ENCODE peak calls at places on chromosomes 3 and 15, in seven cellular contexts. One of them, this sample, is unnamed.

GRCh38 chr3:15804553-15805095 is 6.8 kb upstream of the ANKRD28 start:
- DNase-seq in upper lobe of right lung: no peak
- DNase-seq in activated CD4-positive, alpha-beta T cell treated with anti-CD3 and anti-CD28 coated beads for 48 hours: no peak
- DNase-seq in GM20000: peak; percentile 14
- DNase-seq in stimulated activated effector memory CD8-positive, alpha-beta T cell treated with anti-CD3 and anti-CD28 coated beads, Interleukin-12 subunit alpha, Interleukin-12 subunit beta, amount 100 ng/mL, for 72 hours: no peak
- DNase-seq in activated T-helper 1 cell treated with Interleukin-2 at 50 U/mL for 16 hours: no peak
- DNase-seq in KBM-7: peak; percentile 67
- DNase-seq in this sample: no peak

GRCh38 chr3:189646902-189647542 is 15.8 kb downstream of the TP63 start:
- DNase-seq in upper lobe of right lung: no peak
- DNase-seq in activated CD4-positive, alpha-beta T cell treated with anti-CD3 and anti-CD28 coated beads for 48 hours: no peak
- DNase-seq in GM20000: no peak
- DNase-seq in stimulated activated effector memory CD8-positive, alpha-beta T cell treated with anti-CD3 and anti-CD28 coated beads, Interleukin-12 subunit alpha, Interleukin-12 subunit beta, amount 100 ng/mL, for 72 hours: no peak
- DNase-seq in activated T-helper 1 cell treated with Interleukin-2 at 50 U/mL for 16 hours: no peak
- DNase-seq in KBM-7: no peak
- DNase-seq in this sample: no peak

GRCh38 chr15:70235347-70235746 is 137.6 kb upstream of the TLE3 start:
- DNase-seq in upper lobe of right lung: no peak
- DNase-seq in activated CD4-positive, alpha-beta T cell treated with anti-CD3 and anti-CD28 coated beads for 48 hours: no peak
- DNase-seq in GM20000: no peak
- DNase-seq in stimulated activated effector memory CD8-positive, alpha-beta T cell treated with anti-CD3 and anti-CD28 coated beads, Interleukin-12 subunit alpha, Interleukin-12 subunit beta, amount 100 ng/mL, for 72 hours: no peak
- DNase-seq in activated T-helper 1 cell treated with Interleukin-2 at 50 U/mL for 16 hours: no peak
- DNase-seq in KBM-7: no peak
- DNase-seq in this sample: no peak

GRCh38 chr3:69033470-69033869 is 18.7 kb downstream of the TMF1 start:
- DNase-seq in upper lobe of right lung: no peak
- DNase-seq in activated CD4-positive, alpha-beta T cell treated with anti-CD3 and anti-CD28 coated beads for 48 hours: peak; percentile 32
- DNase-seq in GM20000: no peak
- DNase-seq in stimulated activated effector memory CD8-positive, alpha-beta T cell treated with anti-CD3 and anti-CD28 coated beads, Interleukin-12 subunit alpha, Interleukin-12 subunit beta, amount 100 ng/mL, for 72 hours: no peak
- DNase-seq in activated T-helper 1 cell treated with Interleukin-2 at 50 U/mL for 16 hours: no peak
- DNase-seq in KBM-7: no peak
- DNase-seq in this sample: no peak

GRCh38 chr3:186002884-186003472 is 65.2 kb upstream of the TRA2B start:
- DNase-seq in upper lobe of right lung: no peak
- DNase-seq in activated CD4-positive, alpha-beta T cell treated with anti-CD3 and anti-CD28 coated beads for 48 hours: no peak
- DNase-seq in GM20000: no peak
- DNase-seq in stimulated activated effector memory CD8-positive, alpha-beta T cell treated with anti-CD3 and anti-CD28 coated beads, Interleukin-12 subunit alpha, Interleukin-12 subunit beta, amount 100 ng/mL, for 72 hours: no peak
- DNase-seq in activated T-helper 1 cell treated with Interleukin-2 at 50 U/mL for 16 hours: no peak
- DNase-seq in KBM-7: peak; percentile 51
- DNase-seq in this sample: no peak

GRCh38 chr3:113035387-113035982 is 44.7 kb downstream of the GTPBP8 start:
- DNase-seq in upper lobe of right lung: no peak
- DNase-seq in activated CD4-positive, alpha-beta T cell treated with anti-CD3 and anti-CD28 coated beads for 48 hours: peak; percentile 39
- DNase-seq in GM20000: peak; percentile 75
- DNase-seq in stimulated activated effector memory CD8-positive, alpha-beta T cell treated with anti-CD3 and anti-CD28 coated beads, Interleukin-12 subunit alpha, Interleukin-12 subunit beta, amount 100 ng/mL, for 72 hours: no peak
- DNase-seq in activated T-helper 1 cell treated with Interleukin-2 at 50 U/mL for 16 hours: no peak
- DNase-seq in KBM-7: peak; percentile 69
- DNase-seq in this sample: no peak

GRCh38 chr3:128498127-128498626 is 5.2 kb upstream of the GATA2 start:
- DNase-seq in upper lobe of right lung: no peak
- DNase-seq in activated CD4-positive, alpha-beta T cell treated with anti-CD3 and anti-CD28 coated beads for 48 hours: no peak
- DNase-seq in GM20000: no peak
- DNase-seq in stimulated activated effector memory CD8-positive, alpha-beta T cell treated with anti-CD3 and anti-CD28 coated beads, Interleukin-12 subunit alpha, Interleukin-12 subunit beta, amount 100 ng/mL, for 72 hours: no peak
- DNase-seq in activated T-helper 1 cell treated with Interleukin-2 at 50 U/mL for 16 hours: no peak
- DNase-seq in KBM-7: no peak
- DNase-seq in this sample: no peak

GRCh38 chr3:183224581-183224980 is 28.5 kb upstream of the B3GNT5 start:
- DNase-seq in upper lobe of right lung: no peak
- DNase-seq in activated CD4-positive, alpha-beta T cell treated with anti-CD3 and anti-CD28 coated beads for 48 hours: peak; percentile 67
- DNase-seq in GM20000: no peak
- DNase-seq in stimulated activated effector memory CD8-positive, alpha-beta T cell treated with anti-CD3 and anti-CD28 coated beads, Interleukin-12 subunit alpha, Interleukin-12 subunit beta, amount 100 ng/mL, for 72 hours: no peak
- DNase-seq in activated T-helper 1 cell treated with Interleukin-2 at 50 U/mL for 16 hours: no peak
- DNase-seq in KBM-7: no peak
- DNase-seq in this sample: no peak

GRCh38 chr3:14280326-14280725 is 101.7 kb downstream of the LSM3 start:
- DNase-seq in upper lobe of right lung: no peak
- DNase-seq in activated CD4-positive, alpha-beta T cell treated with anti-CD3 and anti-CD28 coated beads for 48 hours: no peak
- DNase-seq in GM20000: no peak
- DNase-seq in stimulated activated effector memory CD8-positive, alpha-beta T cell treated with anti-CD3 and anti-CD28 coated beads, Interleukin-12 subunit alpha, Interleukin-12 subunit beta, amount 100 ng/mL, for 72 hours: no peak
- DNase-seq in activated T-helper 1 cell treated with Interleukin-2 at 50 U/mL for 16 hours: no peak
- DNase-seq in KBM-7: no peak
- DNase-seq in this sample: no peak

GRCh38 chr3:125231895-125232294 is 19.3 kb upstream of the SLC12A8 start:
- DNase-seq in upper lobe of right lung: no peak
- DNase-seq in activated CD4-positive, alpha-beta T cell treated with anti-CD3 and anti-CD28 coated beads for 48 hours: no peak
- DNase-seq in GM20000: no peak
- DNase-seq in stimulated activated effector memory CD8-positive, alpha-beta T cell treated with anti-CD3 and anti-CD28 coated beads, Interleukin-12 subunit alpha, Interleukin-12 subunit beta, amount 100 ng/mL, for 72 hours: no peak
- DNase-seq in activated T-helper 1 cell treated with Interleukin-2 at 50 U/mL for 16 hours: no peak
- DNase-seq in KBM-7: no peak
- DNase-seq in this sample: no peak

GRCh38 chr3:127535106-127535785 is 55.3 kb downstream of the TPRA1 start:
- DNase-seq in upper lobe of right lung: no peak
- DNase-seq in activated CD4-positive, alpha-beta T cell treated with anti-CD3 and anti-CD28 coated beads for 48 hours: no peak
- DNase-seq in GM20000: no peak
- DNase-seq in stimulated activated effector memory CD8-positive, alpha-beta T cell treated with anti-CD3 and anti-CD28 coated beads, Interleukin-12 subunit alpha, Interleukin-12 subunit beta, amount 100 ng/mL, for 72 hours: no peak
- DNase-seq in activated T-helper 1 cell treated with Interleukin-2 at 50 U/mL for 16 hours: no peak
- DNase-seq in KBM-7: no peak
- DNase-seq in this sample: peak; percentile 70

GRCh38 chr3:192825657-192826200 is 91.9 kb downstream of the MB21D2 start:
- DNase-seq in upper lobe of right lung: no peak
- DNase-seq in activated CD4-positive, alpha-beta T cell treated with anti-CD3 and anti-CD28 coated beads for 48 hours: no peak
- DNase-seq in GM20000: no peak
- DNase-seq in stimulated activated effector memory CD8-positive, alpha-beta T cell treated with anti-CD3 and anti-CD28 coated beads, Interleukin-12 subunit alpha, Interleukin-12 subunit beta, amount 100 ng/mL, for 72 hours: no peak
- DNase-seq in activated T-helper 1 cell treated with Interleukin-2 at 50 U/mL for 16 hours: no peak
- DNase-seq in KBM-7: peak; percentile 18
- DNase-seq in this sample: no peak

GRCh38 chr3:11583638-11584046 is 60.1 kb downstream of the VGLL4 start:
- DNase-seq in upper lobe of right lung: no peak
- DNase-seq in activated CD4-positive, alpha-beta T cell treated with anti-CD3 and anti-CD28 coated beads for 48 hours: no peak
- DNase-seq in GM20000: no peak
- DNase-seq in stimulated activated effector memory CD8-positive, alpha-beta T cell treated with anti-CD3 and anti-CD28 coated beads, Interleukin-12 subunit alpha, Interleukin-12 subunit beta, amount 100 ng/mL, for 72 hours: no peak
- DNase-seq in activated T-helper 1 cell treated with Interleukin-2 at 50 U/mL for 16 hours: no peak
- DNase-seq in KBM-7: no peak
- DNase-seq in this sample: no peak

GRCh38 chr3:74789111-74789510 is 174.7 kb upstream of the CNTN3 start:
- DNase-seq in upper lobe of right lung: no peak
- DNase-seq in activated CD4-positive, alpha-beta T cell treated with anti-CD3 and anti-CD28 coated beads for 48 hours: no peak
- DNase-seq in GM20000: no peak
- DNase-seq in stimulated activated effector memory CD8-positive, alpha-beta T cell treated with anti-CD3 and anti-CD28 coated beads, Interleukin-12 subunit alpha, Interleukin-12 subunit beta, amount 100 ng/mL, for 72 hours: no peak
- DNase-seq in activated T-helper 1 cell treated with Interleukin-2 at 50 U/mL for 16 hours: no peak
- DNase-seq in KBM-7: no peak
- DNase-seq in this sample: no peak

GRCh38 chr3:74562528-74563190 is 51.8 kb downstream of the CNTN3 start:
- DNase-seq in upper lobe of right lung: no peak
- DNase-seq in activated CD4-positive, alpha-beta T cell treated with anti-CD3 and anti-CD28 coated beads for 48 hours: no peak
- DNase-seq in GM20000: no peak
- DNase-seq in stimulated activated effector memory CD8-positive, alpha-beta T cell treated with anti-CD3 and anti-CD28 coated beads, Interleukin-12 subunit alpha, Interleukin-12 subunit beta, amount 100 ng/mL, for 72 hours: no peak
- DNase-seq in activated T-helper 1 cell treated with Interleukin-2 at 50 U/mL for 16 hours: no peak
- DNase-seq in KBM-7: no peak
- DNase-seq in this sample: no peak

GRCh38 chr15:75067123-75067854 is 43.9 kb downstream of the PPCDC start:
- DNase-seq in upper lobe of right lung: no peak
- DNase-seq in activated CD4-positive, alpha-beta T cell treated with anti-CD3 and anti-CD28 coated beads for 48 hours: peak; percentile 52
- DNase-seq in GM20000: no peak
- DNase-seq in stimulated activated effector memory CD8-positive, alpha-beta T cell treated with anti-CD3 and anti-CD28 coated beads, Interleukin-12 subunit alpha, Interleukin-12 subunit beta, amount 100 ng/mL, for 72 hours: peak; percentile 31
- DNase-seq in activated T-helper 1 cell treated with Interleukin-2 at 50 U/mL for 16 hours: no peak
- DNase-seq in KBM-7: peak; percentile 71
- DNase-seq in this sample: no peak

GRCh38 chr3:127092776-127093175 is 100.2 kb upstream of the PRR23E start:
- DNase-seq in upper lobe of right lung: peak; percentile 47
- DNase-seq in activated CD4-positive, alpha-beta T cell treated with anti-CD3 and anti-CD28 coated beads for 48 hours: no peak
- DNase-seq in GM20000: no peak
- DNase-seq in stimulated activated effector memory CD8-positive, alpha-beta T cell treated with anti-CD3 and anti-CD28 coated beads, Interleukin-12 subunit alpha, Interleukin-12 subunit beta, amount 100 ng/mL, for 72 hours: no peak
- DNase-seq in activated T-helper 1 cell treated with Interleukin-2 at 50 U/mL for 16 hours: no peak
- DNase-seq in KBM-7: no peak
- DNase-seq in this sample: peak; percentile 71

GRCh38 chr3:174002543-174002942 is 605.0 kb downstream of the NLGN1 start:
- DNase-seq in upper lobe of right lung: no peak
- DNase-seq in activated CD4-positive, alpha-beta T cell treated with anti-CD3 and anti-CD28 coated beads for 48 hours: no peak
- DNase-seq in GM20000: no peak
- DNase-seq in stimulated activated effector memory CD8-positive, alpha-beta T cell treated with anti-CD3 and anti-CD28 coated beads, Interleukin-12 subunit alpha, Interleukin-12 subunit beta, amount 100 ng/mL, for 72 hours: no peak
- DNase-seq in activated T-helper 1 cell treated with Interleukin-2 at 50 U/mL for 16 hours: no peak
- DNase-seq in KBM-7: peak; percentile 2
- DNase-seq in this sample: no peak

GRCh38 chr3:55673764-55674163 is 186.7 kb upstream of the WNT5A start:
- DNase-seq in upper lobe of right lung: no peak
- DNase-seq in activated CD4-positive, alpha-beta T cell treated with anti-CD3 and anti-CD28 coated beads for 48 hours: no peak
- DNase-seq in GM20000: no peak
- DNase-seq in stimulated activated effector memory CD8-positive, alpha-beta T cell treated with anti-CD3 and anti-CD28 coated beads, Interleukin-12 subunit alpha, Interleukin-12 subunit beta, amount 100 ng/mL, for 72 hours: no peak
- DNase-seq in activated T-helper 1 cell treated with Interleukin-2 at 50 U/mL for 16 hours: no peak
- DNase-seq in KBM-7: no peak
- DNase-seq in this sample: no peak

GRCh38 chr3:54374214-54374855 is 252.0 kb downstream of the CACNA2D3 start:
- DNase-seq in upper lobe of right lung: no peak
- DNase-seq in activated CD4-positive, alpha-beta T cell treated with anti-CD3 and anti-CD28 coated beads for 48 hours: peak; percentile 15
- DNase-seq in GM20000: peak; percentile 14
- DNase-seq in stimulated activated effector memory CD8-positive, alpha-beta T cell treated with anti-CD3 and anti-CD28 coated beads, Interleukin-12 subunit alpha, Interleukin-12 subunit beta, amount 100 ng/mL, for 72 hours: no peak
- DNase-seq in activated T-helper 1 cell treated with Interleukin-2 at 50 U/mL for 16 hours: no peak
- DNase-seq in KBM-7: peak; percentile 35
- DNase-seq in this sample: no peak

GRCh38 chr3:122091602-122092006 is 36.4 kb downstream of the CD86 start:
- DNase-seq in upper lobe of right lung: no peak
- DNase-seq in activated CD4-positive, alpha-beta T cell treated with anti-CD3 and anti-CD28 coated beads for 48 hours: no peak
- DNase-seq in GM20000: no peak
- DNase-seq in stimulated activated effector memory CD8-positive, alpha-beta T cell treated with anti-CD3 and anti-CD28 coated beads, Interleukin-12 subunit alpha, Interleukin-12 subunit beta, amount 100 ng/mL, for 72 hours: no peak
- DNase-seq in activated T-helper 1 cell treated with Interleukin-2 at 50 U/mL for 16 hours: no peak
- DNase-seq in KBM-7: peak; percentile 87
- DNase-seq in this sample: no peak

GRCh38 chr3:149628957-149629670 is 28.7 kb downstream of the WWTR1 start:
- DNase-seq in upper lobe of right lung: no peak
- DNase-seq in activated CD4-positive, alpha-beta T cell treated with anti-CD3 and anti-CD28 coated beads for 48 hours: no peak
- DNase-seq in GM20000: no peak
- DNase-seq in stimulated activated effector memory CD8-positive, alpha-beta T cell treated with anti-CD3 and anti-CD28 coated beads, Interleukin-12 subunit alpha, Interleukin-12 subunit beta, amount 100 ng/mL, for 72 hours: no peak
- DNase-seq in activated T-helper 1 cell treated with Interleukin-2 at 50 U/mL for 16 hours: no peak
- DNase-seq in KBM-7: no peak
- DNase-seq in this sample: no peak

GRCh38 chr3:172517859-172518466 is 5.3 kb downstream of the TNFSF10 start:
- DNase-seq in upper lobe of right lung: no peak
- DNase-seq in activated CD4-positive, alpha-beta T cell treated with anti-CD3 and anti-CD28 coated beads for 48 hours: peak; percentile 77
- DNase-seq in GM20000: no peak
- DNase-seq in stimulated activated effector memory CD8-positive, alpha-beta T cell treated with anti-CD3 and anti-CD28 coated beads, Interleukin-12 subunit alpha, Interleukin-12 subunit beta, amount 100 ng/mL, for 72 hours: no peak
- DNase-seq in activated T-helper 1 cell treated with Interleukin-2 at 50 U/mL for 16 hours: no peak
- DNase-seq in KBM-7: peak; percentile 93
- DNase-seq in this sample: no peak

GRCh38 chr3:38457111-38458003 is 3.7 kb downstream of the ACVR2B start:
- DNase-seq in upper lobe of right lung: no peak
- DNase-seq in activated CD4-positive, alpha-beta T cell treated with anti-CD3 and anti-CD28 coated beads for 48 hours: no peak
- DNase-seq in GM20000: peak; percentile 6
- DNase-seq in stimulated activated effector memory CD8-positive, alpha-beta T cell treated with anti-CD3 and anti-CD28 coated beads, Interleukin-12 subunit alpha, Interleukin-12 subunit beta, amount 100 ng/mL, for 72 hours: no peak
- DNase-seq in activated T-helper 1 cell treated with Interleukin-2 at 50 U/mL for 16 hours: no peak
- DNase-seq in KBM-7: no peak
- DNase-seq in this sample: no peak

GRCh38 chr15:51281368-51281967 is 56.9 kb downstream of the CYP19A1 start:
- DNase-seq in upper lobe of right lung: peak; percentile 73
- DNase-seq in activated CD4-positive, alpha-beta T cell treated with anti-CD3 and anti-CD28 coated beads for 48 hours: peak; percentile 36
- DNase-seq in GM20000: peak; percentile 71
- DNase-seq in stimulated activated effector memory CD8-positive, alpha-beta T cell treated with anti-CD3 and anti-CD28 coated beads, Interleukin-12 subunit alpha, Interleukin-12 subunit beta, amount 100 ng/mL, for 72 hours: no peak
- DNase-seq in activated T-helper 1 cell treated with Interleukin-2 at 50 U/mL for 16 hours: no peak
- DNase-seq in KBM-7: peak; percentile 61
- DNase-seq in this sample: peak; percentile 91

GRCh38 chr3:72137865-72138861 is 353.2 kb upstream of the PROK2 start:
- DNase-seq in upper lobe of right lung: no peak
- DNase-seq in activated CD4-positive, alpha-beta T cell treated with anti-CD3 and anti-CD28 coated beads for 48 hours: peak; percentile 68
- DNase-seq in GM20000: no peak
- DNase-seq in stimulated activated effector memory CD8-positive, alpha-beta T cell treated with anti-CD3 and anti-CD28 coated beads, Interleukin-12 subunit alpha, Interleukin-12 subunit beta, amount 100 ng/mL, for 72 hours: no peak
- DNase-seq in activated T-helper 1 cell treated with Interleukin-2 at 50 U/mL for 16 hours: no peak
- DNase-seq in KBM-7: no peak
- DNase-seq in this sample: no peak

GRCh38 chr3:112629425-112629824 is 11.5 kb downstream of the CCDC80 start:
- DNase-seq in upper lobe of right lung: no peak
- DNase-seq in activated CD4-positive, alpha-beta T cell treated with anti-CD3 and anti-CD28 coated beads for 48 hours: peak; percentile 33
- DNase-seq in GM20000: no peak
- DNase-seq in stimulated activated effector memory CD8-positive, alpha-beta T cell treated with anti-CD3 and anti-CD28 coated beads, Interleukin-12 subunit alpha, Interleukin-12 subunit beta, amount 100 ng/mL, for 72 hours: no peak
- DNase-seq in activated T-helper 1 cell treated with Interleukin-2 at 50 U/mL for 16 hours: no peak
- DNase-seq in KBM-7: peak; percentile 15
- DNase-seq in this sample: peak; percentile 88

GRCh38 chr15:69296606-69297005 is 2.1 kb upstream of the PAQR5 start:
- DNase-seq in upper lobe of right lung: peak; percentile 19
- DNase-seq in activated CD4-positive, alpha-beta T cell treated with anti-CD3 and anti-CD28 coated beads for 48 hours: no peak
- DNase-seq in GM20000: no peak
- DNase-seq in stimulated activated effector memory CD8-positive, alpha-beta T cell treated with anti-CD3 and anti-CD28 coated beads, Interleukin-12 subunit alpha, Interleukin-12 subunit beta, amount 100 ng/mL, for 72 hours: no peak
- DNase-seq in activated T-helper 1 cell treated with Interleukin-2 at 50 U/mL for 16 hours: no peak
- DNase-seq in KBM-7: no peak
- DNase-seq in this sample: peak; percentile 26

GRCh38 chr3:194687638-194688206 is 2.0 kb downstream of the FAM43A start:
- DNase-seq in upper lobe of right lung: peak; percentile 89
- DNase-seq in activated CD4-positive, alpha-beta T cell treated with anti-CD3 and anti-CD28 coated beads for 48 hours: peak; percentile 87
- DNase-seq in GM20000: peak; percentile 83
- DNase-seq in stimulated activated effector memory CD8-positive, alpha-beta T cell treated with anti-CD3 and anti-CD28 coated beads, Interleukin-12 subunit alpha, Interleukin-12 subunit beta, amount 100 ng/mL, for 72 hours: peak; percentile 64
- DNase-seq in activated T-helper 1 cell treated with Interleukin-2 at 50 U/mL for 16 hours: peak; percentile 70
- DNase-seq in KBM-7: peak; percentile 75
- DNase-seq in this sample: peak; percentile 90

This sample was measured in posterior vena cava.